ENCODE peak calls at places on chromosomes 5 and 9, in four cellular contexts. Y, E, C and Z are unnamed samples.

GRCh38 chr9:38125889-38126288 is 56.9 kb upstream of the SHB start:
- DNase-seq in Y (no peak), C (no peak), E (no peak), Z (no peak)

GRCh38 chr9:92894711-92895362 is 17.0 kb upstream of the ZNF484 start:
- DNase-seq in C (no peak), Y (no peak), E (no peak), Z (no peak)

GRCh38 chr5:145947581-145947980 is 11.2 kb downstream of the SH3RF2 start:
- DNase-seq in C (no peak), Y (no peak), E (peak), Z (no peak)

GRCh38 chr9:131738293-131738692 is 1.6 kb downstream of the RAPGEF1 start:
- DNase-seq in E (no peak), C (no peak), Y (no peak), Z (no peak)

GRCh38 chr5:34656001-34656699 is at the start of gene RAI14:
- DNase-seq in Y (peak), E (peak), C (peak), Z (peak)

GRCh38 chr5:78235289-78235688 is 59.2 kb downstream of the AP3B1 start:
- DNase-seq in C (no peak), Y (no peak), E (peak), Z (no peak)

GRCh38 chr9:120393386-120394057 is 186.4 kb downstream of the CDK5RAP2 start:
- DNase-seq in Y (no peak), E (peak), C (no peak), Z (no peak)

GRCh38 chr5:119852140-119852539 is 222.8 kb downstream of the FAM170A start:
- DNase-seq in Y (no peak), C (no peak), E (no peak), Z (no peak)

GRCh38 chr9:133533878-133534277 is 626 bp upstream of the ADAMTSL2 start:
- DNase-seq in E (peak), Y (no peak), C (no peak), Z (no peak)

GRCh38 chr9:93321220-93321610 is 130.3 kb upstream of the FAM120A start:
- DNase-seq in Y (no peak), C (no peak), E (no peak), Z (no peak)

GRCh38 chr5:178327931-178328711 is 95.5 kb upstream of the PHYKPL start:
- DNase-seq in E (no peak), Y (no peak), C (no peak), Z (no peak)

GRCh38 chr9:82488702-82489578 is 500.4 kb downstream of the SPATA31D1 start:
- DNase-seq in E (peak), C (peak), Y (no peak), Z (no peak)

GRCh38 chr9:22809371-22809770 is 362.7 kb downstream of the DMRTA1 start:
- DNase-seq in Y (no peak), E (no peak), C (no peak), Z (no peak)

GRCh38 chr9:22817181-22817580 is 370.6 kb downstream of the DMRTA1 start:
- DNase-seq in Y (no peak), E (no peak), C (no peak), Z (no peak)

GRCh38 chr9:22815246-22815645 is 368.6 kb downstream of the DMRTA1 start:
- DNase-seq in C (no peak), E (no peak), Y (no peak), Z (no peak)

GRCh38 chr9:22808876-22809275 is 362.3 kb downstream of the DMRTA1 start:
- DNase-seq in E (no peak), Y (no peak), C (no peak), Z (no peak)

GRCh38 chr9:22813520-22813919 is 366.9 kb downstream of the DMRTA1 start:
- DNase-seq in E (no peak), Y (peak), C (no peak), Z (no peak)
- TF ChIP-seq CTCF in E (no peak), Y (no peak), C (peak), Z (peak)

GRCh38 chr9:135474915-135475314 is 4.7 kb upstream of the PPP1R26 start:
- DNase-seq in C (no peak), Y (peak), E (peak), Z (no peak)
- TF ChIP-seq CTCF in C (no peak), Y (peak), E (peak), Z (peak)

DNA sequence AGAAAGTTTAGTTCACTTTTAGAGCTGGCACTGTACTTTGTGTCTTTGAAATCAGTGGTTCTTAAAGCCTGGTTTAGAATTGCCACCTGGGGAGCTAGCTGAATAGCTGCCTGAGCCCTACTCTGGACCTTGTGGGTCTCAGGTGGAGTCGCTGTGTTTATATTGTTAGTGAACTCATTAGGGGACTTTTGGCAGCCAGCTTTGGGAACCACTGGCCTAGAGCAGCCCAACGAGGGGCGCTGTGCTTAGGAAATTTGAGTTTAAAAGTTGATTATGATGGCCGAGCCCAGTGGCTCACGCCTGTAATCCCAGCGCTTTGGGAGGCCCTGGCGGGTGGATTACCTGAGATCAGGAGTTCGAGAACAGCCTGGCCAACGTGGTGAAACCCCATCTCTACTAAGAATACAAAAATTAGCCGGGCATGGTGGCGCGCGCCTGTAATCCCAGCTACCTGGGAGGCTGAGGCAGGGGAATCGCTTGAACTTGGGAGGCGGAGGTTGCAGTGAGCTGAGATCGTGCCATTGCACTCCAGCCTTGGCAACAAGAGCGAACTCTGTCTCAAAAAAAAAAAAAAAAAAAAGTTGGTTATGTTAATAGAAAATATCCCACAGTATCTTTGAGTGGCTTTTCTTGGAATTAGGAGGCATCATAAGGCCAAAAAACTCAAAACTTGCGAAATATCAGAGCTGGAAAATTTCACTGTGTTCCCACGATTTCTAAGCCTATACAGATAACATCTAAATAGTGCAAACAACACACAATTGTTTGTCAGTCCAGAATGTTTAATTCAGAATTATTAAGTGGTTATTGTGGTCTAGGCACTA is 781 bp downstream of the MCCC2 start:
- DNase-seq in C (no peak), Y (peak), E (peak), Z (no peak)
- TF ChIP-seq CTCF in C (no peak), Y (no peak), E (no peak), Z (no peak)

DNA sequence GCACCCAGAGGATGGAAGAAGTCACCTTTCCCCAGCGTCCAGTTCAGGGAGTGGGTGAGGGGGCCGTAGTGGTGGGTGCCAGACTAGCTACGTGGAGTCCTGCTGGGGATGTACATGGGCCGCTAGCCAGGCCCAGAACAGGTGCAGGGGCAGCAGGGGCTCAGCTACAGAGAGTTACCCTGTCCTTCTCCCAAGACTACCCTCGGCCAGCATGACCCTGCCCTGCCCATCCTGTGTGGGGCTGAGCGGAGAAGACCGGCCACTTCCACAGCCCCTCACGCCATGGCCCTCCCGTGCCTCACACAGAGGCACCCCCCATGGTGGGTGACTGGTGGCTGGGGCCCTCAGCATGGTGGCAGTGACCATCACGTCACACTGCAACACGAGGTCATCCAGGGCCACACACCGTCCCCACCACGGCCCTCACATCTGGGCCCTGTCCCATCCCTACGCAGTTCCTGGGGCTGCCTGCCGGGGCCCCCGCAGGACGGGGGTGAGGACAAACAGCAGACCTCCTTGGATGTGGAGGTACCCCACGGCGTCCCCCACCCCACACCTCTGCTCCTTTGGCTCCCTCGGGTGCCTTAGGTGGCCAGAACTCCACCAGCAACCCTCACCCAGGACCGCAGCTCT is 977 bp upstream of the DPP7 start:
- DNase-seq in C (no peak), Y (peak), E (no peak), Z (no peak)
- TF ChIP-seq CTCF in C (no peak), Y (no peak), E (no peak), Z (no peak)

GRCh38 chr9:99001892-99002291 is 58.2 kb downstream of the COL15A1 start:
- DNase-seq in Y (no peak), E (no peak), C (no peak), Z (peak)

GRCh38 chr9:99000480-99001395 is 57.0 kb downstream of the COL15A1 start:
- DNase-seq in E (peak), Y (peak), C (no peak), Z (peak)

GRCh38 chr9:98997580-98997979 is 53.9 kb downstream of the COL15A1 start:
- DNase-seq in C (no peak), E (peak), Y (no peak), Z (peak)

GRCh38 chr9:98998441-98999151 is 54.9 kb downstream of the COL15A1 start:
- DNase-seq in C (peak), E (peak), Y (peak), Z (peak)

GRCh38 chr9:98999152-98999525 is 55.4 kb downstream of the COL15A1 start:
- DNase-seq in Y (no peak), C (no peak), E (no peak), Z (no peak)
- TF ChIP-seq CTCF in Y (no peak), C (no peak), E (no peak), Z (peak)

GRCh38 chr5:149960272-149961185 is at the start of gene SLC26A2:
- DNase-seq in E (peak), C (peak), Y (peak), Z (peak)
- TF ChIP-seq CTCF in E (no peak), C (no peak), Y (no peak), Z (peak)

GRCh38 chr9:109403766-109404320 is 83.0 kb upstream of the EPB41L4B start:
- DNase-seq in E (no peak), Y (no peak), C (no peak), Z (no peak)

GRCh38 chr9:109401990-109402318 is 81.1 kb upstream of the EPB41L4B start:
- DNase-seq in E (no peak), C (no peak), Y (no peak), Z (no peak)

GRCh38 chr9:109399258-109399767 is 78.5 kb upstream of the EPB41L4B start:
- DNase-seq in Y (no peak), C (no peak), E (no peak), Z (no peak)

GRCh38 chr9:109403116-109403515 is 82.3 kb upstream of the EPB41L4B start:
- DNase-seq in E (no peak), Y (no peak), C (no peak), Z (no peak)

DNA sequence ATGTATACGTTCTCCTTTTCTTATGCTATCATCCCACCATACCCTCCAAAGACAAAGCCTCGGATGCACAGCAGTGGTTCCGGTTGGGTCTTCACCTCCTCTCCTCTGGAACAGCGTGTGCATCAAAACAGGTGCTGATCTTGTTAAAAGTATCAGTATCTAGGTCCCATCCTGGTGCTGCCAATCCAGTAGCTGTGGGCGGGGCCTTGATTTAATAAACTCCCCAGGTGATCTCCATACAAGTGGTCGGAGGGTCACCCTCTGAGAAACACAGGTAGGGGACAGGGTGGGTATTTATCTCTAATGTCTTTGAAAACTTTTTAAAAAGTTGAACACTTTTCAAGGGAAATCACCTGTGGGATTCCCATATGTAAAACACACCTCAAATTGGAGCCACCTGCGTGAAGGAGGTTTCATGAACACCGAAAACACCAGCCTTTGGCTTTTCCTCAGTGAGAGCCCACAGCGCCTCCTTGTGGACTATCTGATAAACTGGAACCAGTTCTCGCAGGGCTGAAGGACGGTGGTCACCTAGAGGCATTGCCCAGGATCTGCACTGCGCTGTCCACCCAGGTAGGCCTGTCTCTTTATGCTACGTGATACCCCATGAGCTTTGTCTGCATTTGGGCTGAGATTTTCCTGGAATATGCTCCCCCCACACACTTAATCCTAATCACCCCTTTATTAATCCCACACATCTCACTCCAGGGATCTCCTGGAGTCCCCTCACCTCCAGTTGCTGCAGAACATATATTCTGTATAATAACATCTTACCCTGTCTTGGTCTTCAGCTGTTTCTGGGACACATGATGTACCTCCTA is 80.5 kb upstream of the EPB41L4B start:
- DNase-seq in C (peak), Y (peak), E (peak), Z (peak)
- TF ChIP-seq CTCF in C (peak), Y (peak), E (peak), Z (peak)

GRCh38 chr5:179550511-179551342 is at the start of gene RUFY1:
- DNase-seq in Y (peak), E (peak), C (peak), Z (peak)
- TF ChIP-seq CTCF in Y (no peak), E (no peak), C (no peak), Z (no peak)

GRCh38 chr5:73705364-73705763 is 79.4 kb downstream of the ARHGEF28 start:
- DNase-seq in E (no peak), C (no peak), Y (no peak), Z (no peak)
- TF ChIP-seq CTCF in E (peak), C (no peak), Y (no peak), Z (peak)

DNA sequence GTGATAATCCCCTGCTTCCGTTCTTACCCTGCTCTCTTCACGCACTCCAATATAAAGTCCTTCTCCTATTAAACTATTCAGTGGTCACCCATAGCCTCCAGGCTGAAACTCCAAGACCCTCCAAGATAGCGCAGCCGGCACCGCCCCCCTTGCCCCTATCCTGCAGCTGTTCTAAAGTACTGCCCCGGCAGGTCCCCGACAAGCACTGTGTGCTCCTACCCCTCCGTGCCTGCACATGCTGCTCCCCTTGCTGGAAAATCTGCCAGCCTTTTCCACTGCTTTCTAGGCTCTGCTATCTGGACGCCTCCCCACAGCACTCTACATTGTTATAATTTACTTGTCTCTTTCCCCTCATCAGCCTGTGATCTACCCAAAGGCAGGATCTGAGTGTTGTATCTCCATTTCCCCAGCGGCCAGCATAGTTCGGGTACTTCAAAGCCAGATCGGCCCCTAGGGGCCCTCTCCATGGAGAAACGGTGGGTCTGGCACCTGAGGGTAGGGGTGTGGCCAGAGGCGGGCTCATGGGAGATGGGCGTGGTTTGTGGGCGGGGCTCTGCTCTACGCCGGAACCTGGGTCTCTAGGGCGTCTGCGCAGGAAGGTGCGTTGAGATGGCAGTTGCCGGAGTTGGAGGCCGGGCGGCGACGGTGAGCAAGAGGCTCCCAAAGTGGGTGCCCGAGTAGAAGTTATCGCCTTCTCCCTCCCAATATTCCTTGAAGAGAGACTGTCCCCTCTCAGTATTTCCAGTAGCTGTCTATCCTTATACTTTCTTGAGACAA is 83.5 kb upstream of the RUSC2 start:
- DNase-seq in C (peak), Y (no peak), E (peak), Z (no peak)
- TF ChIP-seq CTCF in C (no peak), Y (no peak), E (no peak), Z (no peak)